ENCODE peak calls at places on chromosome 14, in seven cellular contexts. U is Peyer's patch, X is sigmoid colon, N is thyroid gland, S is bronchial epithelial cell, O is heart right ventricle, F is breast epithelium. A is an unnamed sample.

GRCh38 chr14:24241829-24242443 is 487 bp downstream of the TINF2 start:
- DNase-seq in S (peak; percentile 82), O (peak; percentile 93), U (peak; percentile 91), X (peak; percentile 97), F (no peak), N (peak; percentile 95), A (peak; percentile 96)

GRCh38 chr14:93683241-93683640 is 105.0 kb downstream of the PRIMA1 start:
- DNase-seq in U (no peak), N (no peak), F (no peak), X (no peak), O (no peak), S (peak; percentile 3), A (no peak)

GRCh38 chr14:74360163-74360562 is 11.9 kb downstream of the VRTN start:
- DNase-seq in F (no peak), S (no peak), U (no peak), N (no peak), X (no peak), O (no peak), A (no peak)

GRCh38 chr14:78933948-78934524 is 763.9 kb downstream of the NRXN3 start:
- DNase-seq in N (no peak), F (no peak), S (peak; percentile 39), X (no peak), U (no peak), O (no peak), A (no peak)

GRCh38 chr14:74838141-74838540 is 37.8 kb downstream of the PROX2 start:
- DNase-seq in N (no peak), U (no peak), F (no peak), O (no peak), X (no peak), S (no peak), A (no peak)

GRCh38 chr14:76957224-76957881 is 71.2 kb downstream of the IRF2BPL start:
- DNase-seq in S (no peak), U (no peak), F (no peak), O (no peak), N (peak; percentile 88), X (no peak), A (no peak)

GRCh38 chr14:90275820-90276219 is 19.5 kb downstream of the PSMC1 start:
- DNase-seq in X (no peak), F (no peak), N (no peak), O (no peak), S (no peak), U (no peak), A (no peak)

GRCh38 chr14:63875311-63875710 is 22.5 kb downstream of the SYNE2 start:
- DNase-seq in N (no peak), S (peak; percentile 84), F (no peak), O (no peak), X (no peak), U (no peak), A (no peak)

GRCh38 chr14:68401320-68401719 is 391.5 kb downstream of the ZFP36L1 start:
- DNase-seq in N (no peak), O (no peak), X (no peak), F (peak; percentile 78), S (peak; percentile 86), U (no peak), A (no peak)

GRCh38 chr14:100884456-100884855 is 19.1 kb downstream of the RTL1 start:
- DNase-seq in U (no peak), O (no peak), F (no peak), N (no peak), X (peak; percentile 43), S (no peak), A (no peak)

GRCh38 chr14:100883789-100884101 is 19.8 kb downstream of the RTL1 start:
- DNase-seq in F (no peak), U (no peak), X (peak; percentile 56), N (no peak), O (no peak), S (no peak), A (no peak)

GRCh38 chr14:100881211-100882025 is 22.1 kb downstream of the RTL1 start:
- DNase-seq in X (no peak), N (no peak), O (peak; percentile 7), U (no peak), S (no peak), F (no peak), A (no peak)

GRCh38 chr14:100882026-100882967 is 21.2 kb downstream of the RTL1 start:
- DNase-seq in X (no peak), O (no peak), U (no peak), F (no peak), S (no peak), N (no peak), A (no peak)

GRCh38 chr14:100882991-100883788 is 20.3 kb downstream of the RTL1 start:
- DNase-seq in S (no peak), U (no peak), N (no peak), X (no peak), O (no peak), F (no peak), A (no peak)
- H3K27me3 ChIP-seq in S (no peaks in the 10 kb centered on the region), U (no peaks in the 10 kb centered on the region), N (no peaks in the 10 kb centered on the region), X (no peaks in the 10 kb centered on the region), O (peaks cover 9% of the 10 kb centered on the region), F (no peaks in the 10 kb centered on the region), A (no peaks in the 10 kb centered on the region)

DNA sequence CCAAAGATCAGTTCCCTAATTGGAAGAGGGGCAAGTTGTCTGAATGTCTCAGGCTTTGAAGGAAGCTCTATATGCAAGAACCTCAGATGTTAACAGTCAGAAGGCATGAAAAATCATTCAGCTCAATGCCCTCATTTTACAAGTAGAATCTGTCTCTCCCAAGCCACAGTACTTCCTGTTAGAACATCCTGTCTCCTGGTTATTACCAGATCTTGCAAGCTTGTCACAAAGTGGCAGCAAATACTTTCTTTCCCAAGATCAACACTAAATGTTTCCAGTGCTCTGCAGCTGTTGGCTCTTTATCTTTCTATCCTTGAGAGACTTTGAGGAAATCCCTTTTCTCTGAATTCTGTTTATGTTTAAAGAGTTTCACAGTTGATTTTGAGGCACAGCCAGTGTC is 235.5 kb downstream of the AKAP6 start:
- DNase-seq in F (no peak), O (no peak), N (no peak), X (no peak), U (no peak), S (no peak), A (no peak)
- TF ChIP-seq CTCF in F (no peak), O (no peak), N (no peak), X (no peak), U (no peak), S (no peak), A (no peak)

GRCh38 chr14:88576222-88576621 is 13.4 kb downstream of the ZC3H14 start:
- DNase-seq in F (no peak), S (no peak), X (no peak), O (no peak), U (no peak), N (no peak), A (no peak)
- H3K36me3 ChIP-seq in F (peaks cover 18% of the 10 kb centered on the region), S (peaks cover 8% of the 10 kb centered on the region), X (peaks cover 100% of the 10 kb centered on the region), O (peaks cover 100% of the 10 kb centered on the region), U (no peaks in the 10 kb centered on the region), N (peaks cover 85% of the 10 kb centered on the region), A (peaks cover 10% of the 10 kb centered on the region)

GRCh38 chr14:30235485-30235884 is 307.8 kb upstream of the PRKD1 start:
- DNase-seq in F (no peak), U (no peak), N (no peak), O (no peak), S (no peak), X (no peak), A (no peak)

GRCh38 chr14:30238936-30239335 is 311.3 kb upstream of the PRKD1 start:
- DNase-seq in U (no peak), O (no peak), N (peak; percentile 74), S (no peak), F (no peak), X (no peak), A (no peak)

GRCh38 chr14:30240002-30240401 is 312.4 kb upstream of the PRKD1 start:
- DNase-seq in S (no peak), F (no peak), U (no peak), X (no peak), O (no peak), N (no peak), A (no peak)

GRCh38 chr14:30230719-30231118 is 303.1 kb upstream of the PRKD1 start:
- DNase-seq in U (no peak), N (no peak), X (no peak), O (no peak), S (no peak), F (no peak), A (no peak)

GRCh38 chr14:30234966-30235365 is 307.3 kb upstream of the PRKD1 start:
- DNase-seq in X (no peak), S (no peak), F (no peak), U (no peak), N (no peak), O (no peak), A (no peak)
- H3K27me3 ChIP-seq in X (no peaks in the 10 kb centered on the region), S (no peaks in the 10 kb centered on the region), F (no peaks in the 10 kb centered on the region), U (no peaks in the 10 kb centered on the region), N (no peaks in the 10 kb centered on the region), O (no peaks in the 10 kb centered on the region), A (no peaks in the 10 kb centered on the region)

GRCh38 chr14:105124837-105125222 is 43.7 kb downstream of the JAG2 start:
- DNase-seq in X (peak; percentile 25), N (no peak), F (peak; percentile 9), U (no peak), O (no peak), S (no peak), A (no peak)
- TF ChIP-seq CTCF in X (no peak), N (no peak), F (no peak), U (no peak), O (no peak), S (no peak), A (no peak)

GRCh38 chr14:20350860-20351259 is 7.4 kb downstream of the PARP2 start:
- DNase-seq in N (no peak), U (no peak), X (no peak), O (no peak), F (no peak), S (no peak), A (no peak)

GRCh38 chr14:20350280-20350679 is 6.8 kb downstream of the PARP2 start:
- DNase-seq in S (no peak), F (no peak), O (no peak), U (no peak), X (no peak), N (no peak), A (no peak)

GRCh38 chr14:20346713-20347112 is 3.3 kb downstream of the PARP2 start:
- DNase-seq in X (no peak), U (no peak), F (no peak), N (no peak), O (no peak), S (no peak), A (no peak)

GRCh38 chr14:20345366-20345765 is 1.9 kb downstream of the PARP2 start:
- DNase-seq in O (no peak), N (no peak), U (no peak), F (no peak), S (no peak), X (no peak), A (no peak)

GRCh38 chr14:20347747-20348146 is 4.3 kb downstream of the PARP2 start:
- DNase-seq in N (no peak), O (no peak), U (no peak), X (no peak), F (no peak), S (no peak), A (no peak)
- H3K36me3 ChIP-seq in N (peaks cover 24% of the 10 kb centered on the region), O (peaks cover 74% of the 10 kb centered on the region), U (no peaks in the 10 kb centered on the region), X (peaks cover 73% of the 10 kb centered on the region), F (no peaks in the 10 kb centered on the region), S (peaks cover 16% of the 10 kb centered on the region), A (peaks cover 7% of the 10 kb centered on the region)

A was measured in GM06990.